ENCODE peak calls at places on chromosomes 16 and 17, in five cellular contexts. F is fibroblast of lung, X is astrocyte, T is H1, S is K562. L is an unnamed sample. For H3K4me1, the result is how much of the 10 kb centered on the place peaks cover.

GRCh38 chr17:50212121-50212843 is 10.9 kb upstream of the COL1A1 start:
- DNase-seq in S (peak), T (peak), F (peak), X (peak), L (no peak)

GRCh38 chr17:32136856-32137255 is 5.4 kb upstream of the RHOT1 start:
- DNase-seq in X (no peak), S (peak), F (no peak), T (no peak), L (no peak)

GRCh38 chr17:50037321-50038107 is 18.4 kb upstream of the ITGA3 start:
- DNase-seq in X (peak), F (peak), S (no peak), T (no peak), L (peak)

GRCh38 chr17:63477471-63478440 is 895 bp downstream of the ACE start:
- DNase-seq in S (no peak), X (no peak), T (no peak), F (no peak), L (no peak)

GRCh38 chr17:39751637-39752036 is 13.9 kb downstream of the GRB7 start:
- DNase-seq in T (no peak), F (no peak), S (no peak), X (no peak), L (no peak)

GRCh38 chr17:69414408-69415274 is at the start of gene MAP2K6:
- DNase-seq in F (peak), S (peak), X (peak), T (peak), L (peak)

GRCh38 chr17:7383742-7384488 is 3.0 kb downstream of the TNK1 start:
- DNase-seq in T (peak), F (peak), X (peak), S (no peak), L (no peak)

GRCh38 chr16:88591577-88592021 is 21.4 kb downstream of the ZC3H18 start:
- DNase-seq in X (peak), F (peak), T (no peak), S (no peak), L (peak)

GRCh38 chr17:61460796-61461585 is 8.8 kb downstream of the TBX4 start:
- DNase-seq in S (no peak), F (no peak), T (peak), X (no peak), L (no peak)

GRCh38 chr17:17910060-17910459 is 62.1 kb downstream of the TOM1L2 start:
- DNase-seq in T (no peak), X (no peak), S (no peak), F (no peak), L (no peak)

GRCh38 chr17:34711646-34712045 is 132.3 kb downstream of the TMEM132E start:
- DNase-seq in S (no peak), X (no peak), F (no peak), T (no peak), L (no peak)

GRCh38 chr16:57658878-57659674 is 9.0 kb upstream of the ADGRG3 start:
- DNase-seq in S (no peak), T (no peak), X (no peak), F (no peak), L (no peak)

GRCh38 chr17:67477687-67478086 is 100.6 kb downstream of the PITPNC1 start:
- DNase-seq in T (no peak), X (peak), S (no peak), F (peak), L (no peak)

GRCh38 chr16:24430937-24431760 is 108.2 kb upstream of the RBBP6 start:
- DNase-seq in F (peak), X (no peak), S (peak), T (no peak), L (no peak)

GRCh38 chr16:31876955-31877828 is 3.6 kb downstream of the ZNF267 start:
- DNase-seq in T (no peak), F (peak), X (peak), S (peak), L (no peak)

GRCh38 chr16:84555418-84556196 is 51.1 kb upstream of the MEAK7 start:
- DNase-seq in T (peak), S (no peak), X (no peak), F (no peak), L (peak)

GRCh38 chr16:82761858-82762257 is 135.1 kb downstream of the CDH13 start:
- DNase-seq in F (peak), S (no peak), X (peak), T (no peak), L (peak)

GRCh38 chr16:68995011-68995504 is 110.4 kb upstream of the HAS3 start:
- DNase-seq in X (peak), F (peak), T (no peak), S (peak), L (peak)

GRCh38 chr17:16900288-16900882 is 71.5 kb downstream of the TNFRSF13B start:
- DNase-seq in S (no peak), F (no peak), T (no peak), X (no peak), L (no peak)

GRCh38 chr16:56822966-56823739 is 41.9 kb upstream of the SLC12A3 start:
- DNase-seq in X (no peak), T (no peak), S (no peak), F (no peak), L (no peak)

GRCh38 chr16:89793955-89794354 is 22.5 kb downstream of the FANCA start:
- DNase-seq in S (no peak), X (no peak), T (no peak), F (no peak), L (no peak)

GRCh38 chr17:82844796-82845162 is 5.0 kb upstream of the ZNF750 start:
- DNase-seq in T (no peak), S (no peak), F (no peak), X (no peak), L (no peak)

GRCh38 chr16:84737192-84737591 is 37.4 kb downstream of the USP10 start:
- DNase-seq in T (no peak), X (no peak), S (no peak), F (no peak), L (no peak)

DNA sequence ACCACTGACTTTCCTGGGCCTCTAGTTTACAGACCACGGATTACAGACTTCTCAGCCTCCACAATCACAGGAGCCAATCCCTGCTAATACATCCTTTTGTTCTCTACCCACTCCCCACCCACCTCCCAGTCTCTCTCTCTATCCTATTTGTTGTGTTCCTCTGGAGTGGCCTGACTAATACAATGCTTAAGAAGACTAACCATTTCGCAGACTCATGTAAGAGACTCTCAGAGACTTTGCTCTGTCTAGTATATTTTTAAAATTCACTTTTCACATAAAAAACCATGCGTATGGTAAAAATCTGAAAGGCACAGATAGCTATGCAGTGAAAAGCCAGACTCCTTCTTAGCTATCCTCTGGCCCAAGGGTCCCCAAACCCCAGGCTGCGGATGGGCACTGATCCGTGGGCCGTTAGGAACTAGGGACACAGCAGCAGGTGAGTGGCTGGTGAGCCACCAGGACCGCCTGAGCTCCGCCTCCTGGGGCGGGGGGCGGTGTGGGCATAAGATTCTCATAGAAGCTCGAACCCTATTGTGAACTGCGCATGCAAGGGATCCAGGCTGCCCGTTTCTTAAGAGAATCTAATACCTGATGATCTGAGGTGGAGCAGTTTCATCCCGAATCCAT is 7.6 kb downstream of the PIK3R6 start:
- DNase-seq in T (no peak), S (no peak), F (no peak), X (no peak), L (no peak)
- H3K4me1 ChIP-seq in T (under half), S (under half), F (under half), X (under half), L (under half)

GRCh38 chr16:62036101-62036806 is at the start of gene CDH8:
- DNase-seq in T (peak), F (peak), X (peak), S (no peak), L (no peak)
- TF ChIP-seq EZH2 in T (peak), F (no peak), X (peak), S (no peak), L (no peak)

GRCh38 chr16:66460703-66461102 is 33.6 kb downstream of the BEAN1 start:
- DNase-seq in F (no peak), S (no peak), T (no peak), X (no peak), L (no peak)
- H2AFZ ChIP-seq in F (no peak), S (no peak), T (no peak), X (no peak), L (no peak)

GRCh38 chr17:78266771-78267170 is 35.3 kb downstream of the TMEM235 start:
- DNase-seq in F (no peak), S (no peak), X (no peak), T (peak), L (no peak)
- H3K4me1 ChIP-seq in F (under half), S (half or more), X (under half), T (half or more), L (under half)

GRCh38 chr17:48619821-48620496 is 4.9 kb upstream of the HOXB8 start:
- DNase-seq in S (no peak), X (no peak), T (no peak), F (no peak), L (no peak)

GRCh38 chr17:48615963-48616718 is 1.0 kb upstream of the HOXB8 start:
- DNase-seq in X (no peak), F (no peak), T (no peak), S (no peak), L (no peak)

GRCh38 chr17:48616719-48617514 is 1.8 kb upstream of the HOXB8 start:
- DNase-seq in S (no peak), X (no peak), F (no peak), T (no peak), L (no peak)

GRCh38 chr17:48618366-48618896 is 3.3 kb upstream of the HOXB8 start:
- DNase-seq in T (peak), X (peak), S (peak), F (peak), L (peak)

GRCh38 chr17:48617515-48618365 is 2.6 kb upstream of the HOXB8 start:
- DNase-seq in F (no peak), T (no peak), S (no peak), X (no peak), L (no peak)
- TF ChIP-seq EZH2 in F (peak), T (peak), S (no peak), X (peak), L (no peak)

DNA sequence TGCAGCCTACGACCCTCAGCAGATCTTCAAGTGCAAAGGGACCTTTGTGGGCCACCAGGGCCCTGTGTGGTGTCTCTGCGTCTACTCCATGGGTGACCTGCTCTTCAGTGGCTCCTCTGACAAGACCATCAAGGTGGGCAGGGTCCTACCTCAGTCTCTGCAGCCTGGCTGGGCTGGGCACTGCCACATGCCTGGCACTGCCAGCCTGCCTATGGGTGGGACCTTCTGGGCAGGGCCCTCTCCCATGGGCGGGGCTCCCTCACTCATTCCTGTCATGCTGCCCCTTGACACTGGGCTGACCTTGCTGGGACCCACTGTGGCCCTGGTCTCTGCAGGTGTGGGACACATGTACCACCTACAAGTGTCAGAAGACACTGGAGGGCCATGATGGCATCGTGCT is 18.3 kb downstream of the TRAF7 start:
- DNase-seq in S (no peak), F (no peak), X (no peak), T (no peak), L (no peak)
- H2AFZ ChIP-seq in S (no peak), F (no peak), X (no peak), T (no peak), L (no peak)

DNA sequence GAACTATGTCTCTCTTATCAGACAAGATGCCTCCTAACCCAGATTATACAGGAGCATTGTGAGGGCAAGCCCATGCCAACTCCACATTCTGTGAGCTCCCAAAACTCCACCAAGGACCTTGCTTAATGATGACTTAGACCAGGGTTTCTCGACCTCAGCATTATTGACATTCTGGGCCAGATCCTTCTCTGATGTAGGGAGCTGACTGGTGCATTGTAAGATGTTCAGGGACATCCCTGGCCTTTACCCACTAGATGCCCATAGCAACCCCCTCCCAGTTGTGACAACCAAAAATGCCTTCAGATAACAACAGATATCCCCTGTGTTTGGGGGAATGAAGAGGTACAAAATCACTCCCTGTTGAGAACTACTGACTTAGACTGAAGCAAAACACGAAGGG is 43.6 kb downstream of the HOXB1 start:
- DNase-seq in X (no peak), S (no peak), T (no peak), F (no peak), L (no peak)
- H3K4me1 ChIP-seq in X (under half), S (under half), T (under half), F (under half), L (under half)

DNA sequence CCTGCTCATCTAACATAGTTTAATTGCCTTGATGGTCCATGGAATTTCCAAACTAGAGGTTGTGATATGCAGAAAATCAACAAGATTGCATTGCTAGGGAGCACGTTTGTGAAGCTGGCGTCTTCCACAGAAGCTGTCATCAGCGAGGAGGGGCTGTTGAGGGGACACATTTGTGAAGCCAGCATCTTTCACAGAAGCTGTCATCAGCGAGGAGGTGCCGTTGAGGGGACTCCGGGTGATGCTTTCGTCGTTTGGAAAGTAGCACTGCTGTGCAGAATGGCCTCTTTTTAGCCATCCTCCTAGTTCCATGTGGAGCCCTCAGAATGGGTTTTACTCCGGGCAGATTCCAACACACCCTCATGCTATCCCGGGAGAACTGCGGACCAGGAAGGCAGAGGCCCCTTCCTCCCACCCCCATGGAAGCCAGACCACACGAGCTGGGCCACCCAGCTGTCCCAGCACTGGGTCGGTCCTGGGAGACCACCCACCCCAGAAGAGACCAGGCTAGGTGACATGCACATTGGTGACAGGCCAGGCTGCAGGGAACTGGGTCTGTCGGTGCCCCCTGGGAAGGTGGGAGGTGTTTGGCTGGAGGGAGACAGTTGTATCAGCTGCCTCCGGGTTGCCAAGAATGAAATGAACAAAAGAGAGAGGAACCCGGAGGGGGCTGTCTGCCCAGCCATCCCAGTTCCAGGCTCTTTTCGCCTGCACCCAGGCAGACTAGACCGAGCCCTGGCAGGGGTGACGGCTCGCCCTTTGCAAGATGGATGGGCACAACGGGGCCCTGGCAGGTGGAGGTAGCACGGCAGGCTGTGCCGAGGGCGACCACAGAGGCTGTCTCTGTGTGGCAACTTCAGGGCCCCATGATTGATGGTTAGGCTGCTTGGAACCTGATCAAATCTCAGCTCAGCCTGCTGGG is 119.4 kb upstream of the CHMP6 start:
- DNase-seq in F (no peak), S (no peak), X (no peak), T (no peak), L (no peak)
- TF ChIP-seq EZH2 in F (no peak), S (no peak), X (no peak), T (no peak), L (no peak)